ENCODE peak calls at places on chromosomes 5 and 9, in six cellular contexts. One of them, this sample, is unnamed.

GRCh38 chr5:61811052-61811451 is 479.0 kb downstream of the ZSWIM6 start:
- DNase-seq in stomach: no peak
- DNase-seq in tibial nerve: no peak
- DNase-seq in OCI-LY7: no peak
- DNase-seq in colonic mucosa: no peak
- DNase-seq in neural progenitor cell: no peak
- DNase-seq in this sample: peak; percentile 7

GRCh38 chr5:6746244-6746643 is 33.0 kb downstream of the TENT4A start:
- DNase-seq in stomach: no peak
- DNase-seq in neural progenitor cell: no peak
- DNase-seq in tibial nerve: no peak
- DNase-seq in colonic mucosa: no peak
- DNase-seq in OCI-LY7: no peak
- DNase-seq in this sample: no peak

GRCh38 chr9:121557581-121558422 is 58.2 kb upstream of the GGTA1 start:
- DNase-seq in OCI-LY7: peak; percentile 31
- DNase-seq in neural progenitor cell: peak; percentile 69
- DNase-seq in colonic mucosa: peak; percentile 44
- DNase-seq in stomach: peak; percentile 68
- DNase-seq in tibial nerve: no peak
- DNase-seq in this sample: peak; percentile 74

GRCh38 chr5:54217826-54218503 is 92.4 kb downstream of the ARL15 start:
- DNase-seq in colonic mucosa: peak; percentile 40
- DNase-seq in stomach: peak; percentile 27
- DNase-seq in neural progenitor cell: peak; percentile 76
- DNase-seq in OCI-LY7: peak; percentile 47
- DNase-seq in tibial nerve: no peak
- DNase-seq in this sample: peak; percentile 74

GRCh38 chr5:38816083-38817030 is 29.5 kb upstream of the OSMR start:
- DNase-seq in tibial nerve: no peak
- DNase-seq in stomach: no peak
- DNase-seq in OCI-LY7: no peak
- DNase-seq in colonic mucosa: no peak
- DNase-seq in neural progenitor cell: no peak
- DNase-seq in this sample: peak; percentile 93

GRCh38 chr5:74310386-74310785 is 330.1 kb downstream of the ENC1 start:
- DNase-seq in neural progenitor cell: no peak
- DNase-seq in stomach: no peak
- DNase-seq in OCI-LY7: no peak
- DNase-seq in colonic mucosa: no peak
- DNase-seq in tibial nerve: no peak
- DNase-seq in this sample: peak; percentile 82

GRCh38 chr9:71001780-71002386 is 119.5 kb downstream of the TRPM3 start:
- DNase-seq in colonic mucosa: peak; percentile 40
- DNase-seq in stomach: peak; percentile 49
- DNase-seq in tibial nerve: no peak
- DNase-seq in neural progenitor cell: peak; percentile 70
- DNase-seq in OCI-LY7: peak; percentile 35
- DNase-seq in this sample: peak; percentile 56

GRCh38 chr9:87395804-87396458 is 101.7 kb upstream of the DAPK1 start:
- DNase-seq in tibial nerve: no peak
- DNase-seq in stomach: peak; percentile 42
- DNase-seq in OCI-LY7: no peak
- DNase-seq in neural progenitor cell: no peak
- DNase-seq in colonic mucosa: no peak
- DNase-seq in this sample: no peak

GRCh38 chr9:89732295-89732951 is 127.6 kb downstream of the GADD45G start:
- DNase-seq in colonic mucosa: no peak
- DNase-seq in neural progenitor cell: no peak
- DNase-seq in tibial nerve: no peak
- DNase-seq in OCI-LY7: no peak
- DNase-seq in stomach: no peak
- DNase-seq in this sample: peak; percentile 33

GRCh38 chr5:1516615-1517601 is 6.9 kb downstream of the LPCAT1 start:
- DNase-seq in colonic mucosa: peak; percentile 20
- DNase-seq in stomach: peak; percentile 25
- DNase-seq in neural progenitor cell: no peak
- DNase-seq in tibial nerve: peak; percentile 11
- DNase-seq in OCI-LY7: no peak
- DNase-seq in this sample: peak; percentile 45

GRCh38 chr5:53030828-53031425 is 41.8 kb downstream of the ITGA2 start:
- DNase-seq in tibial nerve: no peak
- DNase-seq in stomach: no peak
- DNase-seq in OCI-LY7: no peak
- DNase-seq in colonic mucosa: peak; percentile 27
- DNase-seq in neural progenitor cell: no peak
- DNase-seq in this sample: no peak

GRCh38 chr9:105360344-105360743 is 87.5 kb upstream of the FSD1L start:
- DNase-seq in stomach: no peak
- DNase-seq in tibial nerve: no peak
- DNase-seq in colonic mucosa: no peak
- DNase-seq in OCI-LY7: peak; percentile 17
- DNase-seq in neural progenitor cell: no peak
- DNase-seq in this sample: peak; percentile 15

GRCh38 chr9:133916159-133916541 is 76.0 kb downstream of the VAV2 start:
- DNase-seq in neural progenitor cell: peak; percentile 40
- DNase-seq in colonic mucosa: no peak
- DNase-seq in OCI-LY7: no peak
- DNase-seq in tibial nerve: no peak
- DNase-seq in stomach: no peak
- DNase-seq in this sample: no peak

GRCh38 chr5:12659675-12660074 is 755.4 kb upstream of the CTNND2 start:
- DNase-seq in colonic mucosa: no peak
- DNase-seq in tibial nerve: no peak
- DNase-seq in stomach: no peak
- DNase-seq in OCI-LY7: no peak
- DNase-seq in neural progenitor cell: no peak
- DNase-seq in this sample: no peak

GRCh38 chr5:147949711-147950573 is 43.6 kb upstream of the C5orf46 start:
- DNase-seq in neural progenitor cell: peak; percentile 49
- DNase-seq in stomach: no peak
- DNase-seq in tibial nerve: no peak
- DNase-seq in OCI-LY7: peak; percentile 51
- DNase-seq in colonic mucosa: no peak
- DNase-seq in this sample: peak; percentile 66

GRCh38 chr9:70413427-70413797 is 1.0 kb downstream of the KLF9 start:
- DNase-seq in neural progenitor cell: peak; percentile 68
- DNase-seq in OCI-LY7: no peak
- DNase-seq in stomach: no peak
- DNase-seq in tibial nerve: no peak
- DNase-seq in colonic mucosa: no peak
- DNase-seq in this sample: no peak

DNA sequence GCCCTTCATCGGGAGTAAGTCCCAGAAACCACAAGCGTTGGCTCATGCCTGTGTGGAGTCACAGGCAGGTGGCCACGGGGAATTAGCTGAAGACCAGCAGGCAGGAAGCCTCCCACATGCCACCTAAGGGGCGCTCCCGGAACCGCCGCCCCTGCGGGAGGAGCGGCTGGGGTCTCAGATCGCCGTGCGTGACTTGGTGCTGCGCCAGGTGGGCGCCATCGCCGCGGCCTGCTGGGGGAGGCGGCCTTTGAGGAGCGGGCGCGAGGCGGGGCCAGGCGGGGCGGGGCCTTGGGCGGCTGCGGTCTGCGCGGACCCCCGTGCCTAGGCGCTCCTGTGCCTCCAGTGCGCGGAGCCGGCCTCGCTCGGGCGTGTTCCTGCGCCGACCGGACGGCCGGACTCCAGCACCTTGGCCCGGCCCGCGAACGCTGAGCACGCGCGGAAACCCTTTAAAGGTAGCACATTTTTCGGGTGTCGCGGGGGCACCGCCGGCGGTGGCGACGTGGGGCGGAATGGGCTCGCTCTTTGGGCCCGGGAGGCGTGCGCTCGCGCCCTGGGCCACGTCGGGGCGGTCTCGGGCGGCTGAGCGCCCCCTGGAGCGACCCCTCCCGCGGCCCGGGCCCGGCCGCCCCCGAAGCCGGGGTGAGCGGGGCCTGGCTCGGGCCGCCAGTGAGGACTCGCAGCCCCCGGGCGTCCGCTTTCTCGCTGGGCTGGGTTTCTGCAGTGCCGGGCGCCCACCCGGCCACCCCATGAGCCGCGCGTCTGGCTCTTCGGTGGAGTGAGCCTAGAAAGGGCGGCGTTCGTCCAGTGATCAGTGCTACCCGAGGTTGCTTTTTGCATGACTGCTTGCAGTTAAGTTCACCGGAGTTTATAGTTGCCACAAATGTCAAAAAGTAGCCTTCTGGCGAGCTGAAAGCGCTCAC is 24.5 kb downstream of the LECT2 start:
- DNase-seq in stomach: no peak
- DNase-seq in colonic mucosa: no peak
- DNase-seq in tibial nerve: no peak
- DNase-seq in neural progenitor cell: peak; percentile 74
- DNase-seq in OCI-LY7: no peak
- DNase-seq in this sample: no peak
- TF ChIP-seq CTCF in stomach: no peak
- TF ChIP-seq CTCF in colonic mucosa: no peak
- TF ChIP-seq CTCF in tibial nerve: no peak
- TF ChIP-seq CTCF in neural progenitor cell: peak; percentile 31
- TF ChIP-seq CTCF in OCI-LY7: no peak
- TF ChIP-seq CTCF in this sample: peak; percentile 4

GRCh38 chr9:3949744-3950143 is 350.1 kb downstream of the GLIS3 start:
- DNase-seq in tibial nerve: no peak
- DNase-seq in OCI-LY7: no peak
- DNase-seq in neural progenitor cell: no peak
- DNase-seq in colonic mucosa: no peak
- DNase-seq in stomach: no peak
- DNase-seq in this sample: no peak

GRCh38 chr9:3948826-3949578 is 350.9 kb downstream of the GLIS3 start:
- DNase-seq in colonic mucosa: no peak
- DNase-seq in tibial nerve: no peak
- DNase-seq in stomach: no peak
- DNase-seq in OCI-LY7: no peak
- DNase-seq in neural progenitor cell: no peak
- DNase-seq in this sample: no peak

GRCh38 chr9:3954228-3954949 is 345.5 kb downstream of the GLIS3 start:
- DNase-seq in OCI-LY7: no peak
- DNase-seq in neural progenitor cell: peak; percentile 86
- DNase-seq in tibial nerve: no peak
- DNase-seq in colonic mucosa: no peak
- DNase-seq in stomach: no peak
- DNase-seq in this sample: no peak

GRCh38 chr9:3954950-3955670 is 344.8 kb downstream of the GLIS3 start:
- DNase-seq in colonic mucosa: no peak
- DNase-seq in neural progenitor cell: peak; percentile 85
- DNase-seq in tibial nerve: no peak
- DNase-seq in OCI-LY7: no peak
- DNase-seq in stomach: no peak
- DNase-seq in this sample: no peak

GRCh38 chr9:3951266-3951665 is 348.6 kb downstream of the GLIS3 start:
- DNase-seq in tibial nerve: no peak
- DNase-seq in colonic mucosa: no peak
- DNase-seq in neural progenitor cell: no peak
- DNase-seq in OCI-LY7: no peak
- DNase-seq in stomach: no peak
- DNase-seq in this sample: no peak
- H3K4me3 ChIP-seq in tibial nerve: no peak overlapping the region
- H3K4me3 ChIP-seq in colonic mucosa: no peak overlapping the region
- H3K4me3 ChIP-seq in neural progenitor cell: no peak overlapping the region
- H3K4me3 ChIP-seq in OCI-LY7: no peak overlapping the region
- H3K4me3 ChIP-seq in stomach: no peak overlapping the region
- H3K4me3 ChIP-seq in this sample: no peak overlapping the region

GRCh38 chr9:21862871-21863270 is 60.4 kb downstream of the MTAP start:
- DNase-seq in neural progenitor cell: no peak
- DNase-seq in OCI-LY7: no peak
- DNase-seq in colonic mucosa: no peak
- DNase-seq in stomach: no peak
- DNase-seq in tibial nerve: no peak
- DNase-seq in this sample: no peak

GRCh38 chr9:21864505-21864904 is 62.1 kb downstream of the MTAP start:
- DNase-seq in tibial nerve: no peak
- DNase-seq in neural progenitor cell: no peak
- DNase-seq in colonic mucosa: no peak
- DNase-seq in OCI-LY7: no peak
- DNase-seq in stomach: peak; percentile 37
- DNase-seq in this sample: no peak

GRCh38 chr9:21871256-21871975 is 69.0 kb downstream of the MTAP start:
- DNase-seq in colonic mucosa: no peak
- DNase-seq in stomach: no peak
- DNase-seq in tibial nerve: no peak
- DNase-seq in OCI-LY7: no peak
- DNase-seq in neural progenitor cell: no peak
- DNase-seq in this sample: peak; percentile 81

GRCh38 chr9:21866302-21866701 is 63.9 kb downstream of the MTAP start:
- DNase-seq in colonic mucosa: no peak
- DNase-seq in neural progenitor cell: no peak
- DNase-seq in stomach: no peak
- DNase-seq in OCI-LY7: no peak
- DNase-seq in tibial nerve: no peak
- DNase-seq in this sample: no peak
- H3K36me3 ChIP-seq in colonic mucosa: no peaks in the 10 kb centered on the region
- H3K36me3 ChIP-seq in neural progenitor cell: peaks cover 14% of the 10 kb centered on the region
- H3K36me3 ChIP-seq in stomach: peaks cover 47% of the 10 kb centered on the region
- H3K36me3 ChIP-seq in OCI-LY7: peaks cover 90% of the 10 kb centered on the region
- H3K36me3 ChIP-seq in tibial nerve: no peaks in the 10 kb centered on the region
- H3K36me3 ChIP-seq in this sample: peaks cover 10% of the 10 kb centered on the region

GRCh38 chr5:58854396-58854795 is 271.5 kb downstream of the RAB3C start:
- DNase-seq in neural progenitor cell: no peak
- DNase-seq in tibial nerve: no peak
- DNase-seq in stomach: no peak
- DNase-seq in OCI-LY7: no peak
- DNase-seq in colonic mucosa: no peak
- DNase-seq in this sample: no peak

GRCh38 chr5:58851571-58851970 is 268.7 kb downstream of the RAB3C start:
- DNase-seq in tibial nerve: no peak
- DNase-seq in stomach: no peak
- DNase-seq in colonic mucosa: no peak
- DNase-seq in neural progenitor cell: no peak
- DNase-seq in OCI-LY7: no peak
- DNase-seq in this sample: no peak

GRCh38 chr5:58847041-58847440 is 264.2 kb downstream of the RAB3C start:
- DNase-seq in neural progenitor cell: no peak
- DNase-seq in OCI-LY7: no peak
- DNase-seq in colonic mucosa: no peak
- DNase-seq in stomach: no peak
- DNase-seq in tibial nerve: no peak
- DNase-seq in this sample: no peak

GRCh38 chr5:58849151-58849550 is 266.3 kb downstream of the RAB3C start:
- DNase-seq in neural progenitor cell: no peak
- DNase-seq in stomach: no peak
- DNase-seq in tibial nerve: no peak
- DNase-seq in colonic mucosa: no peak
- DNase-seq in OCI-LY7: no peak
- DNase-seq in this sample: no peak

DNA sequence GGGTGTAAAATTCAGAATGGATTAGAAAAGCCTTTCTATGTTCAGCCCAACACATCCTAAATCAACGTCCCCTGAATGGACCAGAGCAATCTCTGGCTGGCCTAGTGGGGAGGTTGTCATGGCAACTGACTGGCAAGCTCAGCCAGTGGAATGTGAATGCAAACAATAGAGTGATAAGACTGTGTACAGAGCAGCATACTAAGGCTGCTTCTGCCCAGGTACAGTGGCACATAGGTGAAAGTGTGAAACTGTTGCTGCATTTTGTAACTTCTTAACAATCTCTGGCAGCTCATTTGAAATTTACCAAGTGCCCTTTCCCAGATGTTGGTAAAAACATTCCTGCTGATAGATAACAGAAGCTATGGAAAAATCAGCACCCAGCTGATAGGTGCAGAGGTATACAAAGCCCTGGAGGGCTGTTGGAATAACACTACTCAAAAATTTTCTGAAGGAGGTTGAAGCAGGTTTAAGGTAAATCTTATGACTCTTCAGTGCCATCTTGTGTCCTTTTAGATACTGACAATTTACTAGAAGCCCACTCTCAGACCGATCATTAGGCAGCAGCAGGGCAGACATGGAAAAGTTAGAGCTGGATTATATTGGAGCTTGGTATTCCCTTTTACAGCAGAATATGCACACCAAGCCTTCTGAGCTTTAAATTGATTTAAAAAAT is 267.3 kb downstream of the RAB3C start:
- DNase-seq in stomach: peak; percentile 88
- DNase-seq in tibial nerve: no peak
- DNase-seq in neural progenitor cell: peak; percentile 93
- DNase-seq in OCI-LY7: peak; percentile 33
- DNase-seq in colonic mucosa: peak; percentile 28
- DNase-seq in this sample: peak; percentile 44
- TF ChIP-seq CTCF in stomach: no peak
- TF ChIP-seq CTCF in tibial nerve: peak; percentile 36
- TF ChIP-seq CTCF in neural progenitor cell: peak; percentile 68
- TF ChIP-seq CTCF in OCI-LY7: peak; percentile 73
- TF ChIP-seq CTCF in colonic mucosa: no peak
- TF ChIP-seq CTCF in this sample: peak; percentile 40

This sample was measured in bronchial epithelial cell.